ENCODE peak calls at places on chromosomes 2 and 18, in four cellular contexts. F, C, B and U are unnamed samples.

GRCh38 chr2:151334082-151334815 is 23.1 kb upstream of the TNFAIP6 start:
- DNase-seq in F (peak; percentile 56), B (no peak), C (no peak), U (no peak)

GRCh38 chr18:34222396-34223163 is 2.1 kb downstream of the NOL4 start:
- DNase-seq in B (no peak), F (no peak), C (peak; percentile 64), U (no peak)

GRCh38 chr2:1746174-1747064 is 2.1 kb upstream of the PXDN start:
- DNase-seq in F (no peak), C (no peak), B (no peak), U (no peak)

GRCh38 chr18:3441290-3441689 is 8.7 kb upstream of the TGIF1 start:
- DNase-seq in F (peak; percentile 41), C (no peak), B (peak; percentile 43), U (no peak)

GRCh38 chr2:62413116-62413663 is 92.8 kb downstream of the TMEM17 start:
- DNase-seq in F (peak; percentile 47), C (no peak), B (no peak), U (no peak)

GRCh38 chr2:10257036-10257435 is 45.7 kb upstream of the HPCAL1 start:
- DNase-seq in C (no peak), F (no peak), B (no peak), U (no peak)

GRCh38 chr2:160156665-160157064 is 43.4 kb downstream of the ITGB6 start:
- DNase-seq in F (no peak), C (no peak), B (no peak), U (no peak)

GRCh38 chr18:2971741-2972552 is 41.0 kb downstream of the LPIN2 start:
- DNase-seq in C (no peak), B (no peak), F (no peak), U (peak; percentile 90)

GRCh38 chr18:32910694-32911296 is 138.0 kb upstream of the KLHL14 start:
- DNase-seq in F (peak; percentile 16), C (no peak), B (no peak), U (no peak)

GRCh38 chr2:124911560-124911959 is 886.5 kb downstream of the CNTNAP5 start:
- DNase-seq in C (no peak), B (no peak), F (no peak), U (no peak)

GRCh38 chr2:23498941-23499340 is 114.0 kb downstream of the KLHL29 start:
- DNase-seq in C (no peak), B (no peak), F (no peak), U (no peak)

GRCh38 chr2:232204457-232204931 is 174.1 kb upstream of the ALPP start:
- DNase-seq in B (no peak), C (no peak), F (peak; percentile 77), U (no peak)

GRCh38 chr18:60936101-60936500 is 397.1 kb upstream of the CDH20 start:
- DNase-seq in C (no peak), B (no peak), F (no peak), U (no peak)

GRCh38 chr2:176117162-176117822 is 714 bp downstream of the HOXD10 start:
- DNase-seq in C (no peak), F (no peak), B (no peak), U (no peak)

GRCh38 chr2:201909961-201910361 is 103.6 kb downstream of the CDK15 start:
- DNase-seq in C (no peak), B (no peak), F (no peak), U (peak; percentile 27)

GRCh38 chr2:239588451-239589269 is 187.8 kb upstream of the HDAC4 start:
- DNase-seq in B (no peak), C (no peak), F (no peak), U (no peak)

GRCh38 chr2:239587836-239588235 is 187.0 kb upstream of the HDAC4 start:
- DNase-seq in C (no peak), F (no peak), B (no peak), U (no peak)

GRCh38 chr2:239590276-239590675 is 189.5 kb upstream of the HDAC4 start:
- DNase-seq in C (no peak), F (no peak), B (no peak), U (no peak)

GRCh38 chr2:239589855-239590254 is 189.0 kb upstream of the HDAC4 start:
- DNase-seq in F (no peak), C (no peak), B (no peak), U (no peak)

DNA sequence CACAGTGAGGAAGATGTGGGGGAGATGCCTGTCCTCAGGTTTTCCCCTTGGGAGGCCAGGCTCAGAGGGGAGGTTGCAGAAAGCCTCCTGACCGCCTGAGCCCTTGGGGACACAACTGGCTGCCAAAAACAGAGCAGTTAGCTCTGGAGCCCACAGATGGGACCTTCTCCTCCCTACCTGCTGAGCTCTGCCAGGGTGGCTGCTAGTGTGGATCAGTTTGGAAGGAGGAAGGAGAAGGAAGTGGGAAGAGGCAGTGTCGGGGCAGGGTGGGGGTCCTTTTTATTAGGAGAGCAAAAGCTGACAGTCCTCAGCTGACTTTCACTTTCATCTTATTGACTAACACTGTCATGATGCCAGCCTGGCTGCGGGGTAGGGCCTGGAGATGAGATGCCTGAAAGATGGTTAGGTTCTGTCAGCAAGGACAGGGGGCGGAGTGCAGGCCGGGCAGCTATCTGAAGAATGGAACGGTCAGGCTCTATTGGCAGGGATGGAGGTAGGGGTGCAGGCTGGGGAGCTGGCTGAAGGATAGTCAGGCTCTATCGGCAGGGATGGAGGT is 188.5 kb upstream of the HDAC4 start:
- DNase-seq in C (no peak), F (no peak), B (no peak), U (no peak)
- TF ChIP-seq FOXK2 in C (no peak), F (no peak), B (no peak), U (no peak)

DNA sequence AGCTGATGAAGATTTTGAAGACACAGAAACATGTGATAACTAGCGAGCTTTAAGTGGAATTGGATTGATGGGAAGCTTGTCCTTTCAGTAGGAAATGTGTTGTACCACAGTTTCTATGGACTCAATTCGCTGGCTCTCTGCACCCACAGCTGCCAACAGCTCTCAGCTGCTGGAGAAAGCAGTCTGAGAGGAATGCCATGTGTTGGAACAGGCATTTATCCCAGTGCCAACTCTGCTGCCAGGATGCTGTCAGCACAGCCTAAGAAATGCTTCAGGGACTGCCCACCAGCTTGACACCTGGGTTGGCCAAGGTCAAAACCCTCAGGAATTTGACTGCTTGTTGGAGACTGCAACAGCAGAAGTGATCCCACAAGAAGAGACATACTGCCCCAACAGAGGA is 193.0 kb upstream of the THSD7B start:
- DNase-seq in F (no peak), C (no peak), B (no peak), U (no peak)
- TF ChIP-seq FOXK2 in F (no peak), C (no peak), B (no peak), U (no peak)

DNA sequence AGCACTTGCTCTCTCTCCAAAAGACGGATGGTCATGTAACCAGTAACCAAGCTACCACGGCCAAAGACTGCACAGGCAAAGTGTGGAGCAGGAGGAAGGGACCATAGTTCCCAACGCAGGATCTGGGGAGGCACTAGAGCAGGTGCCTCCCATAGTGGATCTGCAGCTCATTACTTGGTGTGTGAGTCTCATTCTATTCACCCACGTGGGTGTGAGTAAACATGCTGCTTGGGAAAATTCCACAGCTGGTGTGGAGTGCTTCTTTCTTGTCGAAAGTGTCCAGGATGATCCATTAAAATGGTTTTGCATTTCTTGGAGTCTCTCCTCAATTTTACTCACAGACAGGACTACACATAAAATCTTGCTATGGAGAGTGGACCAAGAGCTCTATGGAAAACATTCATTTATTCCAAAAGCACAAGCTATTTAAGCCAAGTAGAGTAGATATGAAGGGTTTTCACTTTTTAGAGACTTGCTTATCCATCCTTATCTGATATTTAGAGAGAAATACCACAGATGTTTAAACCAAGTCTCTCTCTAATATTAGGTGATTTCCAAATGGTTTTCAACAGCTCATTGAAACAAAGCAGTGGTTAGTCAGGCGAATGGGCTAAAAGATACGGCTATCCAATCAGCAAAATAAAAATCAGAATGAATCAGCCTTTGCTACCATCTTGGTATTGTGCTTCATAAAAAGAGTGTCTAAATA is 104.3 kb upstream of the CCDC195 start:
- DNase-seq in B (no peak), F (no peak), C (no peak), U (no peak)
- TF ChIP-seq FOXK2 in B (no peak), F (no peak), C (no peak), U (no peak)

GRCh38 chr2:162297925-162298552 is 20.4 kb downstream of the IFIH1 start:
- DNase-seq in B (peak; percentile 40), F (peak; percentile 83), C (peak; percentile 35), U (no peak)
- TF ChIP-seq FOXK2 in B (no peak), F (no peak), C (no peak), U (no peak)

DNA sequence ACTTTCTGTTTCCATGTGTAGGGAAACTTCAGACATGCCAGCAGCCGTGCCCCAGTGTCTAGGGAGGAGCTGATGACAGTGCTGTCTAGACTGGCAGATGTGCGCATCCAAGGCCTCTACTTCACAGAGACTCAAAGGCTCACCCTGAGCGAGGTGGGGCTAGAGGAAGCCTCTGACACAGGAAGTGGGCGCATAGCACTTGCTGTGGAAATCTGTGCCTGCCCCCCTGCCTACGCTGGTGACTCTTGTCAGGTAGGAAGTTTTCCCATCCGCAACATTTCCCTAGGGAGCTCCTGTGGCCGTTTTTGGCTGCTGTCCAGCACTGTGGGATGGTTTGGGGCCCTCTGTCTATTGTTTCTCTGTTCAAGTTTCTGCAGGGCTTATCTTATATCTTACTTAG is 143.1 kb upstream of the TTC39C start:
- DNase-seq in F (no peak), C (peak; percentile 39), B (no peak), U (peak; percentile 21)
- TF ChIP-seq FOXK2 in F (no peak), C (no peak), B (no peak), U (no peak)

GRCh38 chr2:120766758-120767351 is 31.2 kb downstream of the GLI2 start:
- DNase-seq in C (no peak), F (no peak), B (no peak), U (no peak)
- TF ChIP-seq FOXK2 in C (no peak), F (no peak), B (no peak), U (no peak)

GRCh38 chr2:156398176-156398575 is 38.0 kb upstream of the GPD2 start:
- DNase-seq in F (no peak), C (no peak), B (no peak), U (no peak)

GRCh38 chr2:156397229-156397628 is 39.0 kb upstream of the GPD2 start:
- DNase-seq in C (no peak), F (no peak), B (no peak), U (no peak)

GRCh38 chr2:156400704-156401678 is 35.2 kb upstream of the GPD2 start:
- DNase-seq in F (peak; percentile 76), C (peak; percentile 58), B (peak; percentile 76), U (peak; percentile 82)

GRCh38 chr2:156399950-156400703 is 36.1 kb upstream of the GPD2 start:
- DNase-seq in F (peak; percentile 55), C (peak; percentile 71), B (peak; percentile 73), U (peak; percentile 37)

GRCh38 chr2:156399224-156399949 is 36.8 kb upstream of the GPD2 start:
- DNase-seq in B (no peak), F (no peak), C (peak; percentile 5), U (no peak)
- TF ChIP-seq FOXK2 in B (no peak), F (no peak), C (no peak), U (no peak)

DNA sequence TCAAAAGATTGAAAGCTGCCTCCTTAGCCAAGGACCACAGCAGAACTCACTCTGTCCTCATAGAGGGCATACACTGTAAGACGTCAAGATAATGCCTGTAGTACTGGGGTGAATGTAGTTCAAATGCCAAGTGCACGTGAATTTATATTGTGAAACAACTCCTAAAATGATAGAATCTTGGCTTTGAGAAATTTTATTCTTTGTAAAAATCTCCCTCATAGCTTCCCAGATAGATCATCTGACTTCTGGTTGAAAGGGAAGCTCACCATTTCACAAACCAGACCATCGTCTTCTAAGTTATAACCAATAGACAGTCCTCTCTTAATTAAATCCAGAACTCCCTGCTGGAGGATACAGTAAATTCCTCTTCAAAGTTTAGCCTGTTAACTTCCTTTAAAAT is 110.9 kb upstream of the MSTN start:
- DNase-seq in C (no peak), F (no peak), B (no peak), U (no peak)
- TF ChIP-seq FOXK2 in C (no peak), F (no peak), B (no peak), U (no peak)